ENCODE peak calls at places on chromosome 1, in nine cellular contexts. V is breast epithelium; U is CD8-positive, alpha-beta T cell; I is G401; W is HepG2; C is progenitor cell of endocrine pancreas; L is myocyte; Z is anterior cingulate cortex; N is stimulated activated CD4-positive, alpha-beta T cell treated with anti-CD3 and anti-CD28 coated beads, TNF-alpha, amount 100 ng/mL, for 24 hours. B is an unnamed sample.

GRCh38 chr1:228350831-228351781 is 55.5 kb downstream of the TRIM11 start:
- DNase-seq in L (no peak), C (no peak), V (no peak), I (no peak), U (no peak), W (no peak), Z (no peak), N (no peak), B (no peak)

GRCh38 chr1:232335261-232335660 is 294.7 kb downstream of the SIPA1L2 start:
- DNase-seq in I (no peak), Z (no peak), N (no peak), U (peak), W (no peak), L (no peak), V (no peak), C (no peak), B (no peak)

GRCh38 chr1:230894664-230895063 is 26.3 kb upstream of the C1orf198 start:
- DNase-seq in L (no peak), U (no peak), V (no peak), I (no peak), N (no peak), Z (no peak), C (no peak), W (no peak), B (no peak)

GRCh38 chr1:227245613-227246320 is 72.5 kb downstream of the CDC42BPA start:
- DNase-seq in L (peak), U (no peak), Z (no peak), N (no peak), V (no peak), W (no peak), C (no peak), I (no peak), B (no peak)

GRCh38 chr1:187157552-187157951 is 328.8 kb downstream of the PLA2G4A start:
- DNase-seq in N (no peak), C (no peak), L (no peak), I (no peak), W (no peak), U (no peak), Z (no peak), V (no peak), B (no peak)

GRCh38 chr1:25568834-25569598 is 25.6 kb downstream of the LDLRAP1 start:
- DNase-seq in L (peak), I (peak), N (no peak), C (no peak), W (peak), U (peak), V (peak), Z (peak), B (no peak)

GRCh38 chr1:198678301-198678836 is 39.5 kb downstream of the PTPRC start:
- DNase-seq in N (no peak), Z (no peak), C (no peak), L (no peak), U (peak), V (no peak), W (no peak), I (no peak), B (no peak)

GRCh38 chr1:24964811-24965570 is 34.9 kb upstream of the RUNX3 start:
- DNase-seq in Z (no peak), C (no peak), W (no peak), N (peak), U (peak), I (no peak), V (peak), L (no peak), B (no peak)

GRCh38 chr1:187838335-187839293 is 1009.9 kb downstream of the PLA2G4A start:
- DNase-seq in V (no peak), C (no peak), L (no peak), I (no peak), Z (no peak), N (no peak), U (no peak), W (no peak), B (no peak)

B was measured in H1.